ENCODE peak calls at places on chromosome 21, in five cellular contexts. One of them, this sample, is unnamed.

GRCh38 chr21:29430581-29430980 is 131.9 kb downstream of the BACH1 start:
- DNase-seq in HTR-8/SVneo: no peak
- DNase-seq in T-helper 1 cell: no peak
- DNase-seq in T47D: no peak
- DNase-seq in ELR: no peak
- DNase-seq in this sample: peak

GRCh38 chr21:32894321-32894720 is 122.8 kb upstream of the PAXBP1 start:
- DNase-seq in HTR-8/SVneo: no peak
- DNase-seq in T-helper 1 cell: no peak
- DNase-seq in T47D: no peak
- DNase-seq in ELR: no peak
- DNase-seq in this sample: no peak

GRCh38 chr21:32253215-32253641 is 25.6 kb downstream of the MIS18A start:
- DNase-seq in HTR-8/SVneo: no peak
- DNase-seq in T-helper 1 cell: no peak
- DNase-seq in T47D: no peak
- DNase-seq in ELR: no peak
- DNase-seq in this sample: no peak

GRCh38 chr21:35923971-35924370 is 136.4 kb downstream of the SETD4 start:
- DNase-seq in HTR-8/SVneo: no peak
- DNase-seq in T-helper 1 cell: no peak
- DNase-seq in T47D: no peak
- DNase-seq in ELR: no peak
- DNase-seq in this sample: no peak

GRCh38 chr21:28899744-28900143 is 92.9 kb downstream of the LTN1 start:
- DNase-seq in HTR-8/SVneo: no peak
- DNase-seq in T-helper 1 cell: no peak
- DNase-seq in T47D: no peak
- DNase-seq in ELR: peak
- DNase-seq in this sample: no peak

GRCh38 chr21:34815831-34816700 is 147.3 kb downstream of the CLIC6 start:
- DNase-seq in HTR-8/SVneo: no peak
- DNase-seq in T-helper 1 cell: no peak
- DNase-seq in T47D: no peak
- DNase-seq in ELR: peak
- DNase-seq in this sample: no peak

GRCh38 chr21:46368533-46369285 is 44.8 kb downstream of the PCNT start:
- DNase-seq in HTR-8/SVneo: no peak
- DNase-seq in T-helper 1 cell: no peak
- DNase-seq in T47D: no peak
- DNase-seq in ELR: no peak
- DNase-seq in this sample: no peak

GRCh38 chr21:34900376-34900775 is 148.7 kb downstream of the RUNX1 start:
- DNase-seq in HTR-8/SVneo: no peak
- DNase-seq in T-helper 1 cell: no peak
- DNase-seq in T47D: no peak
- DNase-seq in ELR: peak
- DNase-seq in this sample: no peak

GRCh38 chr21:14273736-14274538 is 58.0 kb downstream of the RBM11 start:
- DNase-seq in HTR-8/SVneo: no peak
- DNase-seq in T-helper 1 cell: no peak
- DNase-seq in T47D: peak
- DNase-seq in ELR: no peak
- DNase-seq in this sample: no peak

GRCh38 chr21:26843912-26844257 is 1.3 kb downstream of the ADAMTS1 start:
- DNase-seq in HTR-8/SVneo: no peak
- DNase-seq in T-helper 1 cell: no peak
- DNase-seq in T47D: no peak
- DNase-seq in ELR: peak
- DNase-seq in this sample: peak

GRCh38 chr21:37742115-37742514 is 174.1 kb downstream of the KCNJ6 start:
- DNase-seq in HTR-8/SVneo: no peak
- DNase-seq in T-helper 1 cell: no peak
- DNase-seq in T47D: no peak
- DNase-seq in ELR: no peak
- DNase-seq in this sample: no peak

GRCh38 chr21:42513985-42514882 is 582 bp downstream of the SLC37A1 start:
- DNase-seq in HTR-8/SVneo: no peak
- DNase-seq in T-helper 1 cell: peak
- DNase-seq in T47D: no peak
- DNase-seq in ELR: peak
- DNase-seq in this sample: no peak

GRCh38 chr21:15065381-15066230 is 806 bp upstream of the NRIP1 start:
- DNase-seq in HTR-8/SVneo: peak
- DNase-seq in T-helper 1 cell: peak
- DNase-seq in T47D: peak
- DNase-seq in ELR: peak
- DNase-seq in this sample: peak

GRCh38 chr21:37767984-37768383 is 148.3 kb downstream of the KCNJ6 start:
- DNase-seq in HTR-8/SVneo: no peak
- DNase-seq in T-helper 1 cell: no peak
- DNase-seq in T47D: no peak
- DNase-seq in ELR: peak
- DNase-seq in this sample: no peak

GRCh38 chr21:38787461-38788274 is 18.1 kb upstream of the ETS2 start:
- DNase-seq in HTR-8/SVneo: peak
- DNase-seq in T-helper 1 cell: no peak
- DNase-seq in T47D: peak
- DNase-seq in ELR: peak
- DNase-seq in this sample: peak

GRCh38 chr21:31342328-31342727 is 1.7 kb downstream of the TIAM1 start:
- DNase-seq in HTR-8/SVneo: no peak
- DNase-seq in T-helper 1 cell: no peak
- DNase-seq in T47D: no peak
- DNase-seq in ELR: no peak
- DNase-seq in this sample: no peak

GRCh38 chr21:31732891-31733520 is 1.1 kb upstream of the SCAF4 start:
- DNase-seq in HTR-8/SVneo: no peak
- DNase-seq in T-helper 1 cell: no peak
- DNase-seq in T47D: no peak
- DNase-seq in ELR: peak
- DNase-seq in this sample: peak

GRCh38 chr21:36005018-36005417 is 55.3 kb downstream of the SETD4 start:
- DNase-seq in HTR-8/SVneo: no peak
- DNase-seq in T-helper 1 cell: no peak
- DNase-seq in T47D: no peak
- DNase-seq in ELR: peak
- DNase-seq in this sample: peak

GRCh38 chr21:41640756-41641509 is 125.9 kb downstream of the RIPK4 start:
- DNase-seq in HTR-8/SVneo: peak
- DNase-seq in T-helper 1 cell: no peak
- DNase-seq in T47D: no peak
- DNase-seq in ELR: peak
- DNase-seq in this sample: no peak

GRCh38 chr21:44432841-44433790 is 22.2 kb upstream of the LRRC3 start:
- DNase-seq in HTR-8/SVneo: no peak
- DNase-seq in T-helper 1 cell: no peak
- DNase-seq in T47D: no peak
- DNase-seq in ELR: no peak
- DNase-seq in this sample: no peak

GRCh38 chr21:45019076-45019886 is 55.1 kb upstream of the ADARB1 start:
- DNase-seq in HTR-8/SVneo: no peak
- DNase-seq in T-helper 1 cell: no peak
- DNase-seq in T47D: no peak
- DNase-seq in ELR: no peak
- DNase-seq in this sample: no peak

GRCh38 chr21:16342932-16343331 is 613.1 kb downstream of the USP25 start:
- DNase-seq in HTR-8/SVneo: no peak
- DNase-seq in T-helper 1 cell: no peak
- DNase-seq in T47D: no peak
- DNase-seq in ELR: no peak
- DNase-seq in this sample: no peak

GRCh38 chr21:40706161-40706560 is 140.8 kb downstream of the DSCAM start:
- DNase-seq in HTR-8/SVneo: no peak
- DNase-seq in T-helper 1 cell: no peak
- DNase-seq in T47D: no peak
- DNase-seq in ELR: no peak
- DNase-seq in this sample: no peak

GRCh38 chr21:39803393-39803792 is 58.4 kb downstream of the IGSF5 start:
- DNase-seq in HTR-8/SVneo: no peak
- DNase-seq in T-helper 1 cell: no peak
- DNase-seq in T47D: no peak
- DNase-seq in ELR: no peak
- DNase-seq in this sample: no peak

GRCh38 chr21:29449306-29449940 is 150.7 kb downstream of the BACH1 start:
- DNase-seq in HTR-8/SVneo: no peak
- DNase-seq in T-helper 1 cell: no peak
- DNase-seq in T47D: no peak
- DNase-seq in ELR: no peak
- DNase-seq in this sample: no peak

GRCh38 chr21:32334980-32335471 is 36.4 kb downstream of the MRAP start:
- DNase-seq in HTR-8/SVneo: no peak
- DNase-seq in T-helper 1 cell: no peak
- DNase-seq in T47D: no peak
- DNase-seq in ELR: no peak
- DNase-seq in this sample: no peak

GRCh38 chr21:35963920-35964451 is 96.3 kb downstream of the SETD4 start:
- DNase-seq in HTR-8/SVneo: no peak
- DNase-seq in T-helper 1 cell: no peak
- DNase-seq in T47D: no peak
- DNase-seq in ELR: peak
- DNase-seq in this sample: peak

GRCh38 chr21:33265664-33266049 is 510 bp upstream of the IL10RB start:
- DNase-seq in HTR-8/SVneo: no peak
- DNase-seq in T-helper 1 cell: no peak
- DNase-seq in T47D: peak
- DNase-seq in ELR: peak
- DNase-seq in this sample: peak